ENCODE peak calls at places on chromosomes 6 and 20, in ten cellular contexts. D is activated CD8-positive, alpha-beta T cell treated with anti-CD3 and anti-CD28 coated beads, Interleukin-2, amount 10 ng/mL, durations not matched to agents 7 days and 5 days; L is H54; K is HTR-8/SVneo; Z is progenitor cell of endocrine pancreas; R is activated CD8-positive, alpha-beta memory T cell treated with anti-CD3 and anti-CD28 coated beads for 48 hours; Y is Right ventricle myocardium superior; H is effector CD4-positive, alpha-beta T cell; M is DMS153; W is fibroblast of mammary gland. N is an unnamed sample.

GRCh38 chr6:133964052-133964451 is 11.0 kb downstream of the TBPL1 start:
- DNase-seq in Y (no peak), K (peak; percentile 33), M (no peak), H (no peak), W (peak; percentile 92), D (no peak), R (no peak), L (no peak), Z (no peak), N (no peak)

GRCh38 chr20:28562510-28562898 is 2695.0 kb upstream of the DEFB115 start:
- DNase-seq in K (no peak), Z (no peak), D (no peak), M (no peak), Y (no peak), R (no peak), H (no peak), W (peak; percentile 71), L (no peak), N (no peak)

GRCh38 chr20:63101781-63102719 is 95.3 kb upstream of the BHLHE23 start:
- DNase-seq in Y (peak; percentile 55), R (peak; percentile 24), K (peak; percentile 78), L (peak; percentile 42), D (peak; percentile 77), H (peak; percentile 34), M (peak; percentile 48), Z (no peak), W (peak; percentile 34), N (no peak)

GRCh38 chr6:138517635-138518034 is 18.3 kb upstream of the NHSL1 start:
- DNase-seq in H (peak; percentile 44), D (peak; percentile 74), Z (no peak), M (no peak), L (no peak), R (no peak), K (peak; percentile 48), Y (no peak), W (peak; percentile 47), N (no peak)

GRCh38 chr6:159169557-159170332 is 545 bp downstream of the FNDC1 start:
- DNase-seq in W (peak; percentile 30), Z (peak; percentile 27), Y (peak; percentile 55), R (no peak), M (no peak), K (peak; percentile 41), H (no peak), L (no peak), D (no peak), N (no peak)

GRCh38 chr6:32609731-32610640 is 20.3 kb upstream of the HLA-DRB1 start:
- DNase-seq in M (peak; percentile 71), Z (peak; percentile 64), Y (no peak), H (peak; percentile 40), W (peak; percentile 89), L (peak; percentile 28), D (peak; percentile 64), K (peak; percentile 93), R (no peak), N (no peak)

GRCh38 chr20:48292806-48293205 is 507.5 kb upstream of the SULF2 start:
- DNase-seq in H (no peak), W (no peak), K (no peak), M (no peak), L (no peak), Y (no peak), R (no peak), Z (no peak), D (no peak), N (no peak)

GRCh38 chr6:2857580-2858337 is 16.1 kb upstream of the SERPINB1 start:
- DNase-seq in K (peak; percentile 84), L (peak; percentile 77), R (peak; percentile 78), Z (no peak), D (peak; percentile 82), Y (peak; percentile 77), H (peak; percentile 66), W (peak; percentile 53), M (no peak), N (no peak)

GRCh38 chr6:79557683-79558082 is 20.5 kb upstream of the LCA5 start:
- DNase-seq in Y (no peak), M (no peak), W (peak; percentile 15), L (no peak), R (no peak), Z (no peak), H (no peak), K (no peak), D (no peak), N (no peak)

GRCh38 chr6:20644667-20645370 is 110.6 kb downstream of the CDKAL1 start:
- DNase-seq in H (no peak), R (no peak), K (peak; percentile 13), M (no peak), Y (no peak), L (no peak), Z (no peak), W (peak; percentile 26), D (no peak), N (no peak)

GRCh38 chr6:120230008-120230407 is 880.4 kb upstream of the MAN1A1 start:
- DNase-seq in Z (no peak), Y (no peak), M (no peak), R (no peak), D (no peak), W (no peak), K (no peak), H (no peak), L (no peak), N (no peak)

GRCh38 chr20:62472020-62472342 is 3.8 kb downstream of the GATA5 start:
- DNase-seq in D (no peak), M (no peak), R (no peak), Y (no peak), H (no peak), K (no peak), W (no peak), Z (no peak), L (no peak), N (no peak)

GRCh38 chr6:42259841-42260395 is 42.3 kb upstream of the MRPS10 start:
- DNase-seq in W (peak; percentile 72), Z (no peak), L (no peak), R (no peak), Y (no peak), K (no peak), D (no peak), M (no peak), H (no peak), N (no peak)

GRCh38 chr20:21693322-21693721 is 12.1 kb upstream of the PAX1 start:
- DNase-seq in D (no peak), H (no peak), L (no peak), K (no peak), R (no peak), M (no peak), Z (no peak), Y (no peak), W (no peak), N (no peak)

GRCh38 chr6:168290095-168290494 is 29.5 kb downstream of the DACT2 start:
- DNase-seq in K (no peak), Y (no peak), R (no peak), H (no peak), L (no peak), D (no peak), M (no peak), W (no peak), Z (no peak), N (no peak)

GRCh38 chr6:68447112-68447511 is 188.0 kb upstream of the ADGRB3 start:
- DNase-seq in H (no peak), L (no peak), M (no peak), W (no peak), D (no peak), R (no peak), Z (no peak), Y (no peak), K (no peak), N (no peak)

GRCh38 chr20:11726021-11726420 is 191.7 kb upstream of the BTBD3 start:
- DNase-seq in Y (no peak), Z (no peak), K (no peak), R (no peak), M (peak; percentile 31), L (no peak), D (no peak), W (no peak), H (no peak), N (no peak)

GRCh38 chr20:57051096-57051495 is 215.3 kb downstream of the BMP7 start:
- DNase-seq in H (no peak), L (no peak), Y (no peak), R (no peak), K (no peak), Z (no peak), D (no peak), W (no peak), M (no peak), N (no peak)